ENCODE peak calls at places on chromosomes 2 and 18, in four cellular contexts. U is GM12878, E is IMR-90, N is H1. Y is an unnamed sample.
A peak's percentile ranks its signal among the peaks of the same experiment; 100 is the strongest.

GRCh38 chr2:201402651-201403573 is 45.8 kb upstream of the FLACC1 start:
- DNase-seq in U (no peak), N (no peak), E (peak; percentile 55), Y (no peak)

GRCh38 chr18:36298113-36298701 is 694 bp downstream of the FHOD3 start:
- DNase-seq in N (no peak), U (no peak), E (no peak), Y (peak; percentile 22)

GRCh38 chr2:23756593-23757292 is 170.2 kb downstream of the ATAD2B start:
- DNase-seq in E (no peak), N (no peak), U (no peak), Y (no peak)

GRCh38 chr2:136023416-136023815 is 38.0 kb upstream of the DARS1 start:
- DNase-seq in U (no peak), E (no peak), N (no peak), Y (no peak)

GRCh38 chr2:14424478-14425390 is 207.8 kb upstream of the LRATD1 start:
- DNase-seq in N (no peak), U (peak; percentile 25), E (no peak), Y (no peak)

GRCh38 chr2:95099910-95100309 is 21.7 kb downstream of the MRPS5 start:
- DNase-seq in U (no peak), N (no peak), E (no peak), Y (no peak)

GRCh38 chr2:26068602-26069298 is 34.9 kb downstream of the RAB10 start:
- DNase-seq in E (peak; percentile 91), U (peak; percentile 84), N (no peak), Y (peak; percentile 79)

GRCh38 chr2:48448274-48449061 is 81.5 kb upstream of the STON1 start:
- DNase-seq in N (no peak), U (peak; percentile 53), E (peak; percentile 71), Y (no peak)

GRCh38 chr2:69163109-69163508 is 150.1 kb downstream of the ANTXR1 start:
- DNase-seq in N (no peak), U (peak; percentile 53), E (peak; percentile 88), Y (peak; percentile 42)

GRCh38 chr2:235129856-235130255 is 178.0 kb downstream of the SH3BP4 start:
- DNase-seq in U (no peak), N (no peak), E (peak; percentile 46), Y (no peak)

GRCh38 chr2:138572318-138572717 is 70.7 kb downstream of the SPOPL start:
- DNase-seq in U (no peak), E (no peak), N (no peak), Y (no peak)

GRCh38 chr2:222872551-222872950 is 11.7 kb downstream of the ACSL3 start:
- DNase-seq in N (no peak), E (no peak), U (no peak), Y (no peak)

GRCh38 chr2:50765146-50765545 is 266.8 kb downstream of the NRXN1 start:
- DNase-seq in N (no peak), E (no peak), U (no peak), Y (no peak)

GRCh38 chr2:147173186-147173575 is 671.6 kb upstream of the ACVR2A start:
- DNase-seq in U (no peak), E (no peak), N (no peak), Y (no peak)

GRCh38 chr18:44681611-44682010 is 923 bp downstream of the SETBP1 start:
- DNase-seq in N (no peak), U (no peak), E (no peak), Y (no peak)

GRCh38 chr18:60047556-60047955 is 147.8 kb downstream of the PMAIP1 start:
- DNase-seq in E (no peak), U (no peak), N (no peak), Y (no peak)

GRCh38 chr2:232600053-232600773 is 33.2 kb upstream of the EFHD1 start:
- DNase-seq in E (no peak), N (no peak), U (no peak), Y (no peak)

GRCh38 chr18:25144835-25145234 is 207.1 kb downstream of the ZNF521 start:
- DNase-seq in E (peak; percentile 92), U (no peak), N (no peak), Y (no peak)

GRCh38 chr2:146853741-146854444 is 990.9 kb upstream of the ACVR2A start:
- DNase-seq in U (no peak), N (no peak), E (peak; percentile 12), Y (no peak)

GRCh38 chr2:37637985-37638384 is 33.5 kb downstream of the CDC42EP3 start:
- DNase-seq in E (peak; percentile 55), U (no peak), N (no peak), Y (no peak)

GRCh38 chr2:189221811-189222210 is 42.2 kb upstream of the COL5A2 start:
- DNase-seq in E (peak; percentile 57), U (no peak), N (no peak), Y (no peak)

GRCh38 chr2:156522824-156523440 is 86.8 kb downstream of the GPD2 start:
- DNase-seq in N (no peak), U (no peak), E (no peak), Y (peak; percentile 18)

DNA sequence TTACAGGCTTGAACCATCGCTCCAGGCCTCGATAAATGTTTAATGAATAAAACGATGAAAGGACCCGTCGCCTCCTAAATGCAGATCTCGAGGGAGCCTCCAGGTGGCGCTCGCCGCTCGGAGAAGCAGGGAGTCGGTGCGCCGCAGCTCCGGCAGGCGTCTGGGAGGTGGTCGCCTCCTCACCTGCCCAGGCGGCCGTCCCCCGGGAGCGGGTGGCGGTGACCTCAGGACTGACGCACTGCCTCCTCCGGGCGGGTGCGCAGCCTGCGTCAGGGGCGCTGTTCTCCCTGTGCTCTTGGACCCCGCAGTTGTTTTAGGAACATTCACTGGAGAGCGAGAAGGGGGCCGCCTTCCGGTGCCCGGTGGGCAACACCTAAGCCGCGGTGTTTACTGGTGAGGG is 38.6 kb upstream of the POLE4 start:
- DNase-seq in U (no peak), E (peak; percentile 48), N (peak; percentile 57), Y (peak; percentile 81)
- TF ChIP-seq CHD1 in U (no peak), E (no peak), N (no peak), Y (no peak)

DNA sequence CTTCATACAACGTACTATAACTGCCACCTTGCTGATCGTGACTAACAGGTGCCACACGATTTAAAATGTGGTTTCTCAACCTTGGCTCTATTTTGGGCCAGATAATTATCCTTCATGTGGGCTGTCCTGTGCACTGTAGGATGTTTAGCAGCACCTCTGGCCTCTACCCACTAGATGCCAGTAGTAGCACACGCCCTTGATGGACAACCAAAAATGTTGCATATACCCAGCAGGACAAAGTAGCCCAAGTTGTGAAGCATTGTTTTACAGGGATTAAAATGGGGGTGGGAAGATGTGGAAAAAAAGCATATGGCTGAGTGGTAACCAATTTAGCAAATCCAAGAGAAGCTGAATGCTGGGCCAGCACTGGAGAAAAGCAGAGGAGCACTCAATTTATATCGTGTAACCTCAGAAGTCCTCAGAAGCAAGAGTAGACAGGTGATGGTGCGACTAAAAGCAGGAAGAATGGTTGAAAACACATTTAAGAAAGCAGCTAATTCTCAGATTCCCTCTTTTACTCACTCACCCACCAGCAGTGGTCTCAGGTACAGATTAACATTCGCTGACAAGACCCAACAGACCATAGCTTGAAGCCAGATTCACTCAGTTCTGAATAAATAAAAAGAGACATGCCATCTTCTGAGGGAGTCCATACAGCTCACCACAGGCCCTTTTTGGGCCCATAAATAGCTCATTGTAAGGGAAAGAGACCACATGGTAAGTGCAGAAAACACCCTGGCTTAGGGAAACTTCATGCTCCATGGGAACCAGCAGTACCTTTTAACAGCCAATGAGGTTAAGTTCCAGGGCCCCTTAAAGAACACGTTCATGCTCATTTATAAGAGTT is 50.6 kb downstream of the RAPH1 start:
- DNase-seq in U (peak; percentile 40), N (no peak), E (peak; percentile 16), Y (peak; percentile 3)
- H2AFZ ChIP-seq in U (no peak overlapping the region), N (no peak overlapping the region), E (no peak overlapping the region), Y (no peak overlapping the region)

DNA sequence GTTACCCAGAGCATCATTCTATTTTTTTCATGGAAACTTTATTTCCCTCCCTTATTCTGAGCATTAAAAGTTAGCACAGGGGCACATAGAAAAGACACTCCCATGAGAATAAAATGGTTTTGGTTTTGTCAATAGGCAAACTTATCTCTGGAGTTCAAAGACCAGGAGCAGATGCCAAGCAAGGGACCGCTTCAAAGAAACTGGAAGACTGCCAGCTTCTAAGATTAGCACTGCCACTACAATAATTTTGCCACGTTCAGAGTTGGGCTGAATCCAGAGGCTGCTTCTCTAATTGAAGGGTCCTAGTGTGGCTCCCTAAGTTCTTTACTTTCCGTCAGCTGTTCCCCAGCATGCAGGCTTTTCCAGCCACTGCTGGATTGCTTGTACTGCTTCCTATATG is 680.9 kb upstream of the GCFC2 start:
- DNase-seq in U (no peak), E (no peak), N (no peak), Y (no peak)
- TF ChIP-seq CHD1 in U (no peak), E (no peak), N (no peak), Y (no peak)

GRCh38 chr18:58429442-58429841 is 199.4 kb downstream of the ALPK2 start:
- DNase-seq in E (no peak), N (no peak), U (no peak), Y (no peak)
- H2AFZ ChIP-seq in E (peak overlapping the region; percentile 69), N (peak overlapping the region; percentile 89), U (no peak overlapping the region), Y (no peak overlapping the region)